ENCODE peak calls at places on chromosomes 13 and 19, in five cellular contexts. U is RWPE1; W is stimulated activated CD4-positive, alpha-beta T cell treated with anti-CD3 and anti-CD28 coated beads, Interleukin-4, amount 100 ng/mL, for 48 hours; C is AG20443; Q is amniotic stem cell. G is an unnamed sample.

GRCh38 chr13:33251131-33251629 is 34.4 kb downstream of the STARD13 start:
- DNase-seq in U (peak; percentile 81), W (no peak), C (peak; percentile 86), Q (peak; percentile 78), G (no peak)

GRCh38 chr13:74886496-74886895 is 595.5 kb downstream of the TBC1D4 start:
- DNase-seq in U (no peak), W (no peak), C (peak; percentile 19), Q (no peak), G (no peak)

GRCh38 chr13:51895906-51896888 is 34.4 kb downstream of the CCDC70 start:
- DNase-seq in U (peak; percentile 52), W (peak; percentile 43), C (peak; percentile 86), Q (no peak), G (no peak)

GRCh38 chr19:39144487-39145071 is 19.0 kb downstream of the PAK4 start:
- DNase-seq in U (no peak), W (no peak), C (no peak), Q (no peak), G (no peak)

GRCh38 chr19:5115771-5116202 is 146.9 kb downstream of the KDM4B start:
- DNase-seq in U (no peak), W (no peak), C (peak; percentile 76), Q (no peak), G (no peak)

GRCh38 chr13:109782066-109782822 is 4.1 kb downstream of the IRS2 start:
- DNase-seq in U (no peak), W (no peak), C (no peak), Q (no peak), G (no peak)

GRCh38 chr13:53631511-53631910 is 602.9 kb downstream of the OLFM4 start:
- DNase-seq in U (no peak), W (no peak), C (no peak), Q (no peak), G (no peak)

GRCh38 chr19:28039677-28040381 is 1173.1 kb downstream of the UQCRFS1 start:
- DNase-seq in U (no peak), W (no peak), C (no peak), Q (no peak), G (no peak)

G was measured in Jurkat, Clone E6-1.